ENCODE peak calls at places on chromosomes 13 and 19, in nine cellular contexts. T is A172, F is LHCN-M2, C is neural crest cell, Y is B cell, P is fibroblast of pulmonary artery, K is AG04450, Q is fibroblast of mammary gland, J is EL. A is an unnamed sample.
A peak's percentile ranks its signal among the peaks of the same experiment; 100 is the strongest.

GRCh38 chr19:45607071-45608029 is 5.3 kb upstream of the GPR4 start:
- DNase-seq in T (peak; percentile 50), F (peak; percentile 65), C (peak; percentile 86), Y (peak; percentile 52), P (peak; percentile 80), K (peak; percentile 30), Q (peak; percentile 67), J (peak; percentile 75), A (peak; percentile 75)

GRCh38 chr19:38049105-38049649 is 142.2 kb downstream of the SIPA1L3 start:
- DNase-seq in T (peak; percentile 62), F (no peak), C (no peak), Y (peak; percentile 79), P (peak; percentile 39), K (no peak), Q (peak; percentile 48), J (peak; percentile 76), A (peak; percentile 76)

GRCh38 chr13:106534844-106535551 is 464 bp downstream of the EFNB2 start:
- DNase-seq in T (no peak), F (peak; percentile 16), C (no peak), Y (peak; percentile 54), P (peak; percentile 29), K (no peak), Q (peak; percentile 27), J (peak; percentile 34), A (peak; percentile 21)

GRCh38 chr19:43527860-43528622 is 1.0 kb upstream of the ETHE1 start:
- DNase-seq in T (no peak), F (peak; percentile 42), C (no peak), Y (no peak), P (no peak), K (no peak), Q (peak; percentile 44), J (peak; percentile 20), A (peak; percentile 32)

GRCh38 chr19:7871280-7871529 is 3.0 kb downstream of the PRR36 start:
- DNase-seq in T (no peak), F (no peak), C (no peak), Y (no peak), P (no peak), K (no peak), Q (no peak), J (no peak), A (no peak)

GRCh38 chr13:51759240-51759639 is 44.7 kb downstream of the DHRS12 start:
- DNase-seq in T (no peak), F (no peak), C (no peak), Y (no peak), P (peak; percentile 16), K (peak; percentile 29), Q (peak; percentile 63), J (peak; percentile 37), A (peak; percentile 62)

GRCh38 chr19:5926641-5927438 is 12.8 kb downstream of the CAPS start:
- DNase-seq in T (no peak), F (peak; percentile 86), C (no peak), Y (no peak), P (no peak), K (no peak), Q (peak; percentile 96), J (no peak), A (peak; percentile 74)

GRCh38 chr13:20526664-20527063 is 1.0 kb upstream of the CRYL1 start:
- DNase-seq in T (no peak), F (no peak), C (no peak), Y (no peak), P (peak; percentile 36), K (no peak), Q (peak; percentile 49), J (peak; percentile 24), A (peak; percentile 6)

GRCh38 chr13:39273953-39274352 is 235.7 kb downstream of the NHLRC3 start:
- DNase-seq in T (peak; percentile 6), F (peak; percentile 6), C (no peak), Y (peak; percentile 11), P (peak; percentile 40), K (no peak), Q (no peak), J (no peak), A (no peak)

GRCh38 chr19:49685845-49686332 is 3.5 kb upstream of the ADM5 start:
- DNase-seq in T (no peak), F (no peak), C (no peak), Y (no peak), P (no peak), K (no peak), Q (no peak), J (no peak), A (no peak)

GRCh38 chr13:98507060-98507797 is 69.7 kb downstream of the STK24 start:
- DNase-seq in T (peak; percentile 47), F (no peak), C (no peak), Y (no peak), P (peak; percentile 55), K (no peak), Q (peak; percentile 27), J (peak; percentile 59), A (peak; percentile 79)